ENCODE peak calls at places on chromosome 20, in ten cellular contexts. G is stimulated activated CD4-positive, alpha-beta T cell treated with anti-CD3 and anti-CD28 coated beads, Interleukin-12 subunit alpha, Interleukin-12 subunit beta, amount 100 ng/mL, for 4 hours; E is B cell; O is iPS-NIHi11; M is glutamatergic neuron; K is pancreas; X is RKO; Q is activated CD4-positive, alpha-beta T cell treated with anti-CD3 and anti-CD28 coated beads, Interleukin-2, amount 50 U/mL, for 1 hour; H is Daoy; C is endodermal cell. U is an unnamed sample.

GRCh38 chr20:50537546-50538201 is 27.5 kb downstream of the PTPN1 start:
- DNase-seq in H (no peak), E (no peak), C (no peak), G (no peak), Q (no peak), K (no peak), X (no peak), M (no peak), O (no peak), U (no peak)

GRCh38 chr20:11814276-11814675 is 103.4 kb upstream of the BTBD3 start:
- DNase-seq in O (no peak), G (no peak), E (no peak), X (peak), H (peak), Q (no peak), C (no peak), M (no peak), K (no peak), U (no peak)

GRCh38 chr20:46148313-46149213 is 30.4 kb downstream of the CD40 start:
- DNase-seq in M (no peak), H (no peak), G (no peak), Q (no peak), K (no peak), O (no peak), X (no peak), E (no peak), C (no peak), U (no peak)

GRCh38 chr20:61295726-61296628 is 43.9 kb downstream of the CDH4 start:
- DNase-seq in G (no peak), K (no peak), M (no peak), E (no peak), X (no peak), Q (no peak), C (peak), H (peak), O (peak), U (no peak)

GRCh38 chr20:35005463-35005961 is 49.8 kb downstream of the MYH7B start:
- DNase-seq in O (peak), K (no peak), C (peak), Q (no peak), M (no peak), G (no peak), E (peak), X (no peak), H (no peak), U (no peak)

GRCh38 chr20:60212695-60213094 is 254.5 kb downstream of the CDH26 start:
- DNase-seq in C (no peak), Q (no peak), M (no peak), K (no peak), H (no peak), E (no peak), X (no peak), G (no peak), O (no peak), U (no peak)

GRCh38 chr20:21396045-21396893 is 1.1 kb downstream of the NKX2-4 start:
- DNase-seq in M (peak), E (peak), G (peak), O (peak), K (peak), C (peak), H (no peak), X (no peak), Q (no peak), U (no peak)

GRCh38 chr20:49853640-49854039 is 41.0 kb downstream of the SLC9A8 start:
- DNase-seq in G (no peak), C (peak), H (peak), Q (no peak), M (peak), O (peak), X (peak), E (no peak), K (no peak), U (no peak)

GRCh38 chr20:63973636-63974401 is 4.1 kb upstream of the ZNF512B start:
- DNase-seq in M (peak), G (peak), X (peak), Q (peak), E (peak), H (peak), K (peak), O (peak), C (peak), U (no peak)

GRCh38 chr20:61925555-61926252 is 140.0 kb downstream of the TAF4 start:
- DNase-seq in G (no peak), M (peak), C (no peak), X (peak), Q (no peak), H (peak), E (no peak), K (no peak), O (no peak), U (no peak)